ENCODE peak calls at places on chromosomes 16 and 17, in nine cellular contexts. D is stomach; T is cardiac muscle cell; M is tibial artery; V is testis; Q is left lung; L is CD8-positive, alpha-beta T cell; N is brain microvascular endothelial cell; B is body of pancreas. H is an unnamed sample.
A peak's percentile ranks its signal among the peaks of the same experiment; 100 is the strongest.

GRCh38 chr17:55420776-55421178 is 858 bp downstream of the MMD start:
- DNase-seq in B (peak; percentile 42), M (peak; percentile 53), V (peak; percentile 39), Q (peak; percentile 87), N (no peak), L (peak; percentile 50), D (peak; percentile 41), T (peak; percentile 62), H (peak; percentile 55)

GRCh38 chr16:85028638-85029412 is 1.2 kb downstream of the KIAA0513 start:
- DNase-seq in T (no peak), D (peak; percentile 84), N (no peak), Q (no peak), L (peak; percentile 76), V (peak; percentile 49), B (peak; percentile 93), M (peak; percentile 64), H (peak; percentile 70)

GRCh38 chr16:9144106-9144505 is 52.7 kb downstream of the HAPSTR1 start:
- DNase-seq in D (no peak), Q (no peak), B (no peak), L (no peak), T (no peak), N (no peak), V (no peak), M (no peak), H (no peak)

GRCh38 chr17:46812624-46813318 is 5.7 kb downstream of the WNT3 start:
- DNase-seq in M (no peak), N (no peak), B (no peak), V (no peak), T (no peak), D (no peak), L (no peak), Q (no peak), H (no peak)

GRCh38 chr17:42565523-42566214 is 1.2 kb upstream of the MLX start:
- DNase-seq in L (no peak), V (no peak), M (no peak), Q (no peak), B (no peak), N (no peak), D (no peak), T (no peak), H (no peak)

GRCh38 chr16:86079185-86079885 is 180.4 kb downstream of the IRF8 start:
- DNase-seq in T (no peak), B (peak; percentile 3), V (no peak), L (no peak), N (no peak), Q (no peak), M (peak; percentile 13), D (no peak), H (no peak)

GRCh38 chr16:11914210-11914758 is 1.5 kb downstream of the GSPT1 start:
- DNase-seq in T (no peak), L (no peak), D (no peak), Q (no peak), B (no peak), M (no peak), N (no peak), V (no peak), H (peak; percentile 20)

GRCh38 chr17:7107012-7107754 is 7.4 kb downstream of the ASGR2 start:
- DNase-seq in T (no peak), M (no peak), B (no peak), L (no peak), V (no peak), N (no peak), Q (no peak), D (no peak), H (peak; percentile 26)

GRCh38 chr17:78148286-78149016 is 2.3 kb downstream of the C17orf99 start:
- DNase-seq in V (no peak), B (no peak), T (no peak), L (no peak), N (no peak), D (no peak), Q (no peak), M (no peak), H (no peak)

GRCh38 chr17:10144976-10145375 is 53.4 kb downstream of the GAS7 start:
- DNase-seq in D (no peak), T (no peak), L (no peak), N (no peak), B (no peak), V (no peak), M (no peak), Q (no peak), H (no peak)

GRCh38 chr17:6796887-6797490 is 21.0 kb downstream of the FBXO39 start:
- DNase-seq in V (no peak), B (no peak), N (no peak), T (no peak), D (no peak), M (no peak), Q (no peak), L (no peak), H (no peak)

GRCh38 chr16:55257971-55258613 is 65.9 kb upstream of the IRX6 start:
- DNase-seq in T (peak; percentile 60), Q (peak; percentile 84), D (peak; percentile 60), B (peak; percentile 69), M (peak; percentile 33), L (peak; percentile 38), V (peak; percentile 71), N (peak; percentile 40), H (peak; percentile 59)

GRCh38 chr16:75011634-75012307 is 12.9 kb downstream of the ZNRF1 start:
- DNase-seq in M (peak; percentile 61), N (peak; percentile 88), L (no peak), T (no peak), D (no peak), V (peak; percentile 24), B (no peak), Q (no peak), H (no peak)

GRCh38 chr16:8581923-8582580 is 8.3 kb downstream of the TMEM114 start:
- DNase-seq in M (peak; percentile 62), T (no peak), L (no peak), B (no peak), D (no peak), V (peak; percentile 23), Q (no peak), N (peak; percentile 3), H (no peak)

GRCh38 chr17:9195961-9196668 is 174.8 kb downstream of the NTN1 start:
- DNase-seq in V (no peak), T (peak; percentile 44), L (no peak), Q (peak; percentile 60), D (no peak), N (no peak), M (no peak), B (no peak), H (peak; percentile 87)

DNA sequence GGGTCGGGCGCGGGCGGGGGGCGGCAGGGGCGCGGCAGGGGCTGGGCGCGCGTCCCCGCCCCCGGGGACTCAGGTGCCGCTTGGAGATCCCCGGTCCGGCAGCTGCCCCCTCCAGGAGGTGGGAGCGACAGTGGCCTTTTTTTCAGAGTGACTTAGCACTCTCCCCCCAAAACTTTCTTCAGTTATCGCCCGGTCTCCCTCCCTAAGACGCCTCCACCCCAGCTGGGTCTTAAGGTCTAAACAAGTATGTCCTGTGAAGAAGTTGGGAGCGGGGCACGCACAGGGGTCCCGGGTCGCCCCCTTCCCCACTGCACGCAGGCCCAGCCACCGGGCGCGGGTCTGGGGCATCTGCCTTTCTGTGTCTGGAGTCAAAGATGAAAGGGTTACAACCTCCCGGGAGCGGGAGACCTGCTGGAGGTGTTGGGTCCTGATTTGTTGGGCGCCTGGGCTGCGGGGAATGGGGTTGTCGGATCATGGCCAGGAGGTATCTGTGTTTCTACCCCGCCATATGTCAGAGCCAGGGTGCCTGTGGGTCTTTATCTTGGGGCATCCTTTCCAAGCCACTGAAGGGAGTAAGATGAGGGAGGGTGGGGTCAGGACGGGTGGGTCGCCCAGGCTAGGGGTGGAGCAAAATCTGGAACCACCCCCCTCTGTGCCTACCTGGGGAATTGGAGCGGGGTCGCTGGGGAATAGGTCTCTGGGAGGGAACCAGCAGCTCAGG is 748 bp downstream of the FMNL1 start:
- DNase-seq in D (no peak), Q (peak; percentile 80), B (no peak), N (no peak), L (peak; percentile 65), M (no peak), T (no peak), V (no peak), H (no peak)
- H3K4me3 ChIP-seq in D (peak overlapping the region; percentile 79), Q (peak overlapping the region; percentile 72), B (peak overlapping the region; percentile 45), N (peak overlapping the region; percentile 44), L (peak overlapping the region; percentile 84), M (peak overlapping the region; percentile 59), T (peak overlapping the region; percentile 78), V (peak overlapping the region; percentile 59), H (peak overlapping the region; percentile 73)

GRCh38 chr16:4783251-4783950 is 4.7 kb downstream of the SEPTIN12 start:
- DNase-seq in Q (no peak), M (no peak), V (no peak), D (no peak), L (no peak), N (no peak), B (no peak), T (no peak), H (no peak)
- H3K27me3 ChIP-seq in Q (no peaks in the 10 kb centered on the region), M (no peaks in the 10 kb centered on the region), V (no peaks in the 10 kb centered on the region), D (no peaks in the 10 kb centered on the region), L (no peaks in the 10 kb centered on the region), N (no peaks in the 10 kb centered on the region), B (no peaks in the 10 kb centered on the region), T (no peaks in the 10 kb centered on the region), H (no peaks in the 10 kb centered on the region)

DNA sequence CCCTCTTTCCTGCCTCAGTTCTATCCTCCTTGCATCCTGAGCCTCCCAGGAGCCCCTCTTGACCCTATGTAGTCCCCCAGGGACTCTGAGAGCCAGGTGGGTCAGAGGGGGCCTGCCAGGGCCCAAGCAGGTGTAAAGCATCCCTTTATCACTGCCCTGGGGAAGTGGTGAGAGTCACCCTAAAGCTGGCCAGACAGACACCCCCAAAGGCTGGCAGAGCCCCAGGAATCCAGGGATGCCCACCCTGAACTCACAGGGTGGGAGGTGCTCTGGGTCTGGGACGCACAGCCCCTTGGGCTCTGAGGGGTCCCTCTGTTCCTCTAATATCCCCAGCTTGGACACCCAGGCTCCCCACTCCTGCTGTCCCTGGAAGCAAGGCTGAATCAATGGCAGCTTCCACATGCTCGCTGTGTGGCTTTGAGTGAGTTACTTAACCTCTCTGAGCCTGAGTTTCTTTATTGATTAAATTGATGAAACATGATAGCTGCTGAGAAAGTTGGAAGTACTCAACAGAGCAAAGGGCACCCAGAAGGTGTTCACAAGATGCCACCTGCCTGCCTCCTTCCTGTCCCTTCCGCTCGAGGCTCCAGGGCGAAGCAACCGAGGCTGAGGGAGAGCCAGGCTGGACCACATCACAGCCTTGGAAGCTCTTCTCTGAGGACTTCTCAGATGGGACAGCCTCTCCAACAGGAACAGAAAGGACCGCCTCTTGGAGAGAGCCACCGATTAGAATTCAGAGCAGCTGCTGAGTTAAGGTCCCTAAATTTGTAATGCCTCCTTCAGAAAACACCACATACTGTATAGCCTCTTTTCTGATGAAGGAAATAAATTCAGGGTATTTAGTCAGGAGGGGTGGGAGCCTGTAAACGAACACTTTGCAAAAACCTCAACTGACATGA is 67.1 kb upstream of the DOC2B start:
- DNase-seq in B (peak; percentile 10), L (no peak), D (no peak), N (no peak), T (no peak), Q (peak; percentile 32), V (no peak), M (no peak), H (no peak)
- H3K27ac ChIP-seq in B (no peak overlapping the region), L (no peak overlapping the region), D (no peak overlapping the region), N (no peak overlapping the region), T (no peak overlapping the region), Q (no peak overlapping the region), V (no peak overlapping the region), M (no peak overlapping the region), H (no peak overlapping the region)

DNA sequence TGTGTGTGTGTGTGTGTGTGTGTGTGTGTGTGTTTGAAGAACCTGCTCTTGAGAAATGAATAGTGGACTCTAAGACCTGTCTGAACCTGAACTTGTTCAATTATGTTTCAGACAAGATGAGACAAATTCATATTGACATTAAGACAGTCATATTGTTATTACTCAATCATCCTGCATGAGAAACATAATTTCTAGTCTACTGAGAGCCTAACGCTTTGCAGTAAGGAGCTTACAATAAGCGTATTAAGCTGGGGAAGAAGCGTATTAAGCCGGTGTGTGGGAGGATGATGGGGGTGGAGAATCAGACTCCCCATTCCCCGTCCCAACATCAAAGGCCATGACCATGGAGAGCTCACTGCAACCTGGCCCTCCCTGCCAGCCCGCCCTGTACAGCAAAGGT is 22.4 kb upstream of the MNT start:
- DNase-seq in L (no peak), V (peak; percentile 79), Q (no peak), T (no peak), B (no peak), D (no peak), M (no peak), N (no peak), H (no peak)
- H3K4me3 ChIP-seq in L (no peak overlapping the region), V (no peak overlapping the region), Q (no peak overlapping the region), T (no peak overlapping the region), B (no peak overlapping the region), D (no peak overlapping the region), M (no peak overlapping the region), N (no peak overlapping the region), H (no peak overlapping the region)

H was measured in small intestine.